ENCODE peak calls at places on chromosomes 5 and 9, in seven cellular contexts. S is fibroblast of pulmonary artery, N is T-helper 1 cell, P is hypothalamus, G is pancreas, A is aorta, W is kidney glomerular epithelial cell. T is an unnamed sample.

GRCh38 chr5:62689599-62690368 is 111.2 kb downstream of the LRRC70 start:
- DNase-seq in S (no peak), N (no peak), P (no peak), G (no peak), A (no peak), W (no peak), T (no peak)

GRCh38 chr9:128768581-128768980 is 3.1 kb downstream of the ZER1 start:
- DNase-seq in S (no peak), N (no peak), P (no peak), G (no peak), A (peak; percentile 18), W (no peak), T (no peak)

GRCh38 chr5:112121268-112121667 is 297.8 kb downstream of the EPB41L4A start:
- DNase-seq in S (no peak), N (no peak), P (no peak), G (no peak), A (no peak), W (no peak), T (no peak)

GRCh38 chr9:89878687-89879086 is 273.9 kb downstream of the GADD45G start:
- DNase-seq in S (no peak), N (no peak), P (no peak), G (peak; percentile 76), A (no peak), W (no peak), T (no peak)

GRCh38 chr9:69421908-69422801 is 97.1 kb downstream of the ENTREP1 start:
- DNase-seq in S (peak; percentile 70), N (peak; percentile 32), P (no peak), G (peak; percentile 43), A (peak; percentile 51), W (peak; percentile 48), T (peak; percentile 4)

GRCh38 chr9:134297581-134297980 is 28.7 kb upstream of the RXRA start:
- DNase-seq in S (no peak), N (no peak), P (no peak), G (peak; percentile 4), A (peak; percentile 21), W (no peak), T (no peak)

GRCh38 chr5:168317096-168317520 is 25.7 kb downstream of the WWC1 start:
- DNase-seq in S (no peak), N (no peak), P (no peak), G (no peak), A (no peak), W (no peak), T (no peak)

GRCh38 chr5:16992006-16992405 is 55.9 kb upstream of the MYO10 start:
- DNase-seq in S (peak; percentile 22), N (no peak), P (no peak), G (no peak), A (no peak), W (peak; percentile 15), T (no peak)

GRCh38 chr5:164324239-164324638 is 818.8 kb downstream of the MAT2B start:
- DNase-seq in S (no peak), N (no peak), P (no peak), G (no peak), A (no peak), W (no peak), T (no peak)

GRCh38 chr9:128689293-128689770 is 310 bp downstream of the SET start:
- DNase-seq in S (peak; percentile 49), N (peak; percentile 54), P (peak; percentile 62), G (peak; percentile 81), A (peak; percentile 76), W (no peak), T (no peak)

GRCh38 chr5:60447488-60447920 is 252.5 kb downstream of the DEPDC1B start:
- DNase-seq in S (no peak), N (no peak), P (no peak), G (no peak), A (no peak), W (no peak), T (no peak)

GRCh38 chr9:133443982-133444381 is 15.8 kb upstream of the CACFD1 start:
- DNase-seq in S (no peak), N (no peak), P (no peak), G (no peak), A (no peak), W (no peak), T (no peak)

GRCh38 chr5:33641722-33642505 is 201.1 kb downstream of the TARS1 start:
- DNase-seq in S (peak; percentile 69), N (no peak), P (no peak), G (no peak), A (no peak), W (peak; percentile 30), T (no peak)